ENCODE peak calls at places on chromosomes 12 and 14, in seven cellular contexts. S is activated T-cell treated with anti-CD3 and anti-CD28 coated beads, Interleukin-2, amount 50 U/mL, for 72 hours; K is stimulated activated CD8-positive, alpha-beta memory T cell treated with anti-CD3 and anti-CD28 coated beads, Interleukin-4, amount 100 ng/mL, for 1 hour; G is HuH-7.5; L is T-helper 17 cell; Y is RPMI7951; M is activated effector memory CD4-positive, alpha-beta T cell treated with Interleukin-2 at 50 U/mL for 16 hours. Z is an unnamed sample.

GRCh38 chr14:23378612-23379220 is 1.9 kb downstream of the CMTM5 start:
- DNase-seq in S (no peak), K (no peak), G (no peak), L (no peak), Y (no peak), M (no peak), Z (no peak)

GRCh38 chr14:101125313-101125712 is 221.8 kb upstream of the RTL1 start:
- DNase-seq in S (no peak), K (no peak), G (no peak), L (no peak), Y (no peak), M (no peak), Z (no peak)

GRCh38 chr12:1628671-1629337 is at the start of gene WNT5B:
- DNase-seq in S (no peak), K (no peak), G (no peak), L (no peak), Y (no peak), M (no peak), Z (no peak)

GRCh38 chr14:85223667-85224066 is 306.3 kb upstream of the FLRT2 start:
- DNase-seq in S (no peak), K (no peak), G (peak), L (no peak), Y (no peak), M (no peak), Z (no peak)

GRCh38 chr14:51873221-51873893 is 12.9 kb downstream of the GNG2 start:
- DNase-seq in S (peak), K (no peak), G (no peak), L (no peak), Y (peak), M (no peak), Z (peak)

GRCh38 chr12:81627336-81628189 is 131.6 kb downstream of the PPFIA2 start:
- DNase-seq in S (no peak), K (no peak), G (peak), L (no peak), Y (peak), M (no peak), Z (peak)

GRCh38 chr14:99479903-99480855 is 480 bp downstream of the SETD3 start:
- DNase-seq in S (peak), K (peak), G (peak), L (peak), Y (peak), M (peak), Z (peak)

GRCh38 chr12:21129906-21130305 is 1.1 kb upstream of the SLCO1B1 start:
- DNase-seq in S (no peak), K (no peak), G (no peak), L (no peak), Y (no peak), M (no peak), Z (no peak)

GRCh38 chr14:92880851-92881250 is 42.1 kb upstream of the CHGA start:
- DNase-seq in S (no peak), K (no peak), G (peak), L (no peak), Y (no peak), M (no peak), Z (peak)

GRCh38 chr14:101705733-101706508 is 55.6 kb upstream of the PPP2R5C start:
- DNase-seq in S (peak), K (peak), G (no peak), L (peak), Y (no peak), M (peak), Z (no peak)

GRCh38 chr14:58362798-58363412 is 32.8 kb upstream of the TOMM20L start:
- DNase-seq in S (no peak), K (no peak), G (peak), L (no peak), Y (peak), M (no peak), Z (peak)

GRCh38 chr14:22375321-22375930 is 213.6 kb downstream of the DAD1 start:
- DNase-seq in S (no peak), K (no peak), G (peak), L (no peak), Y (peak), M (no peak), Z (peak)

GRCh38 chr12:10928746-10929286 is at the start of gene PRH2:
- DNase-seq in S (no peak), K (no peak), G (no peak), L (no peak), Y (no peak), M (no peak), Z (no peak)

GRCh38 chr14:104929268-104930230 is 4.9 kb downstream of the PLD4 start:
- DNase-seq in S (no peak), K (no peak), G (no peak), L (no peak), Y (no peak), M (no peak), Z (no peak)

GRCh38 chr14:55519473-55520080 is 60.4 kb upstream of the KTN1 start:
- DNase-seq in S (no peak), K (no peak), G (no peak), L (no peak), Y (no peak), M (no peak), Z (no peak)

GRCh38 chr12:9634177-9634803 is 26.6 kb upstream of the KLRB1 start:
- DNase-seq in S (peak), K (peak), G (peak), L (peak), Y (peak), M (peak), Z (peak)

GRCh38 chr12:54304187-54304810 is 3.5 kb upstream of the NFE2 start:
- DNase-seq in S (no peak), K (no peak), G (peak), L (no peak), Y (peak), M (no peak), Z (no peak)

GRCh38 chr12:104498211-104498801 is 41.6 kb downstream of the CHST11 start:
- DNase-seq in S (no peak), K (no peak), G (no peak), L (no peak), Y (peak), M (no peak), Z (no peak)

Z was measured in NCI-H748 treated with DMSO at 0.1 percent for 48 hours.